ENCODE peak calls at places on chromosomes 6 and 20, in four cellular contexts. One of them, this sample, is unnamed.

GRCh38 chr20:34195355-34195754 is 45.9 kb upstream of the ASIP start:
- DNase-seq in smooth muscle cell of the brain vasculature: no peak
- DNase-seq in glutamatergic neuron: no peak
- DNase-seq in NCI-H2029: no peak
- DNase-seq in this sample: no peak

GRCh38 chr6:139262519-139263300 is 29.1 kb downstream of the TXLNB start:
- DNase-seq in NCI-H2029: no peak
- DNase-seq in smooth muscle cell of the brain vasculature: no peak
- DNase-seq in glutamatergic neuron: no peak
- DNase-seq in this sample: no peak

GRCh38 chr20:57617079-57617795 is 3.0 kb downstream of the ZBP1 start:
- DNase-seq in NCI-H2029: no peak
- DNase-seq in glutamatergic neuron: no peak
- DNase-seq in smooth muscle cell of the brain vasculature: no peak
- DNase-seq in this sample: no peak

GRCh38 chr20:16475225-16475624 is 98.0 kb downstream of the KIF16B start:
- DNase-seq in NCI-H2029: peak; percentile 57
- DNase-seq in glutamatergic neuron: no peak
- DNase-seq in smooth muscle cell of the brain vasculature: peak; percentile 52
- DNase-seq in this sample: peak; percentile 54

GRCh38 chr20:346640-347316 is at the start of gene NRSN2:
- DNase-seq in glutamatergic neuron: peak; percentile 86
- DNase-seq in NCI-H2029: peak; percentile 52
- DNase-seq in smooth muscle cell of the brain vasculature: no peak
- DNase-seq in this sample: peak; percentile 89

GRCh38 chr6:140071601-140072062 is 697.2 kb upstream of the CITED2 start:
- DNase-seq in glutamatergic neuron: no peak
- DNase-seq in NCI-H2029: no peak
- DNase-seq in smooth muscle cell of the brain vasculature: no peak
- DNase-seq in this sample: no peak

GRCh38 chr6:166760288-166760687 is 133.2 kb upstream of the RPS6KA2 start:
- DNase-seq in smooth muscle cell of the brain vasculature: no peak
- DNase-seq in NCI-H2029: no peak
- DNase-seq in glutamatergic neuron: no peak
- DNase-seq in this sample: no peak

GRCh38 chr6:145372671-145373123 is 362.6 kb downstream of the EPM2A start:
- DNase-seq in smooth muscle cell of the brain vasculature: no peak
- DNase-seq in NCI-H2029: no peak
- DNase-seq in glutamatergic neuron: no peak
- DNase-seq in this sample: no peak

GRCh38 chr20:40980106-40980827 is 48.4 kb upstream of the TOP1 start:
- DNase-seq in smooth muscle cell of the brain vasculature: no peak
- DNase-seq in NCI-H2029: no peak
- DNase-seq in glutamatergic neuron: no peak
- DNase-seq in this sample: no peak

GRCh38 chr6:146364816-146365594 is 178.6 kb upstream of the RAB32 start:
- DNase-seq in smooth muscle cell of the brain vasculature: no peak
- DNase-seq in NCI-H2029: no peak
- DNase-seq in glutamatergic neuron: no peak
- DNase-seq in this sample: no peak

GRCh38 chr20:4181956-4182945 is 166.9 kb upstream of the RNF24 start:
- DNase-seq in smooth muscle cell of the brain vasculature: no peak
- DNase-seq in NCI-H2029: no peak
- DNase-seq in glutamatergic neuron: no peak
- DNase-seq in this sample: no peak

GRCh38 chr20:22652685-22653568 is 68.6 kb upstream of the FOXA2 start:
- DNase-seq in NCI-H2029: no peak
- DNase-seq in smooth muscle cell of the brain vasculature: no peak
- DNase-seq in glutamatergic neuron: no peak
- DNase-seq in this sample: no peak

GRCh38 chr6:87421576-87421975 is 13.8 kb downstream of the CFAP206 start:
- DNase-seq in NCI-H2029: no peak
- DNase-seq in smooth muscle cell of the brain vasculature: no peak
- DNase-seq in glutamatergic neuron: no peak
- DNase-seq in this sample: no peak

GRCh38 chr6:117280922-117281321 is 15.6 kb downstream of the VGLL2 start:
- DNase-seq in glutamatergic neuron: no peak
- DNase-seq in smooth muscle cell of the brain vasculature: no peak
- DNase-seq in NCI-H2029: no peak
- DNase-seq in this sample: no peak

GRCh38 chr6:56349196-56349595 is 101.8 kb upstream of the COL21A1 start:
- DNase-seq in glutamatergic neuron: no peak
- DNase-seq in smooth muscle cell of the brain vasculature: no peak
- DNase-seq in NCI-H2029: no peak
- DNase-seq in this sample: no peak

GRCh38 chr6:157221049-157221816 is 102.1 kb downstream of the TMEM242 start:
- DNase-seq in NCI-H2029: peak; percentile 92
- DNase-seq in smooth muscle cell of the brain vasculature: no peak
- DNase-seq in glutamatergic neuron: peak; percentile 74
- DNase-seq in this sample: peak; percentile 70

GRCh38 chr6:158571826-158572652 is 12.1 kb downstream of the TMEM181 start:
- DNase-seq in smooth muscle cell of the brain vasculature: no peak
- DNase-seq in glutamatergic neuron: no peak
- DNase-seq in NCI-H2029: no peak
- DNase-seq in this sample: no peak

GRCh38 chr6:1590580-1590979 is 19.1 kb upstream of the FOXC1 start:
- DNase-seq in glutamatergic neuron: no peak
- DNase-seq in smooth muscle cell of the brain vasculature: no peak
- DNase-seq in NCI-H2029: no peak
- DNase-seq in this sample: no peak

This sample was measured in A549.